ENCODE peak calls at places on chromosomes 12 and 14, in five cellular contexts. O is H1, W is H9, U is neuronal stem cell, C is trophoblast cell. K is an unnamed sample.

GRCh38 chr12:57755454-57756372 is 810 bp downstream of the MARCHF9 start:
- DNase-seq in O (no peak), W (no peak), U (no peak), C (no peak), K (no peak)

GRCh38 chr12:112938751-112939150 is 477 bp downstream of the OAS3 start:
- DNase-seq in O (no peak), W (no peak), U (no peak), C (no peak), K (peak; percentile 11)

GRCh38 chr14:35897616-35898111 is 71.5 kb downstream of the BRMS1L start:
- DNase-seq in O (no peak), W (peak; percentile 56), U (peak; percentile 40), C (no peak), K (no peak)

GRCh38 chr12:113259499-113259953 is 38.3 kb downstream of the TPCN1 start:
- DNase-seq in O (no peak), W (no peak), U (no peak), C (no peak), K (peak; percentile 40)

GRCh38 chr12:126761420-126761819 is 1505.5 kb upstream of the TMEM132C start:
- DNase-seq in O (no peak), W (no peak), U (no peak), C (no peak), K (no peak)

GRCh38 chr12:12095016-12095415 is 24.3 kb downstream of the BCL2L14 start:
- DNase-seq in O (no peak), W (no peak), U (no peak), C (no peak), K (peak; percentile 86)

GRCh38 chr14:42222924-42223471 is 616.3 kb downstream of the LRFN5 start:
- DNase-seq in O (no peak), W (no peak), U (no peak), C (no peak), K (peak; percentile 60)

GRCh38 chr12:80490329-80490728 is 46.3 kb downstream of the PTPRQ start:
- DNase-seq in O (no peak), W (peak; percentile 29), U (peak; percentile 17), C (no peak), K (no peak)

GRCh38 chr14:55327179-55327578 is 56.0 kb downstream of the FBXO34 start:
- DNase-seq in O (no peak), W (no peak), U (no peak), C (no peak), K (no peak)

DNA sequence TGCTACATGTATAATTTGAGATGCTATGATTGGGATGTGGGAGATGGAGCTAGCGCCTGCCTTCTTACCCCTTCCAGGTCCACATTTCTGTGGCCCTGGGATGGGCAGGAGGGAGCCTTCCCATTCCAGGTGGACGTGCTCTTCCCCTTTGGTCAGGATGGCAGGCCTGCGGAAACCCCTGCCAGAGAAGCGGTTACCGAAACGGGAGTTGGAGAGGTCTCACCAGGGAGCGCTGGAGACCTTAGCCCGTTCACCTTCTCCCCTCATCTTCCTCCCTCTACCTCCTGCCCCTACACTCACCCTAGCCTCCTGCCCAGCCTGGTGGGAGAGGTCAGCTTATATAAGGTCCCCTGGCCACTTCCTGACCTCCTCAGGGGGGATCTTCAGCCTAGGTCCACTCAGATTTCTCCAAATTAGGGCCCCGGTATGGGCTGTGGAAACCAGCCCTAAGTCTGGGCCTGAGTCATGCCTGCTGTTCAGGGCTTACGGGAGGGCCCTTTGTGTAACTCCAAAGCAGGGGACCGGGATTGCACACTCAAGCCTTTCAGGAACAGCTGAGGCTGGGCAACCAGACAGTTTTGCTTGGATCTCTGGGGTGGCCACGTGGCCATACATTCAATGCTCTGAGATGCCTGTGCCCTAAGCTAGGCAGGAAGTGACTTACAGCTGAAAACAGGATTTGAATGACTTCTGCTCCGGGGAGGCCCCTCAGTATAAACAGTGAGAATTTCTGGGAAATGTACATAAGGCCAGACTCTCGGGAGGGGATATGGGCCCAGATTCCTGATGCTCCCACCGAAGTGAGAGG is 10.2 kb upstream of the MEG3 start:
- DNase-seq in O (no peak), W (no peak), U (no peak), C (no peak), K (peak; percentile 95)
- H3K4ac ChIP-seq in O (no peak overlapping the region), W (no peak overlapping the region), U (no peak overlapping the region), C (no peak overlapping the region), K (peak overlapping the region; percentile 96)

DNA sequence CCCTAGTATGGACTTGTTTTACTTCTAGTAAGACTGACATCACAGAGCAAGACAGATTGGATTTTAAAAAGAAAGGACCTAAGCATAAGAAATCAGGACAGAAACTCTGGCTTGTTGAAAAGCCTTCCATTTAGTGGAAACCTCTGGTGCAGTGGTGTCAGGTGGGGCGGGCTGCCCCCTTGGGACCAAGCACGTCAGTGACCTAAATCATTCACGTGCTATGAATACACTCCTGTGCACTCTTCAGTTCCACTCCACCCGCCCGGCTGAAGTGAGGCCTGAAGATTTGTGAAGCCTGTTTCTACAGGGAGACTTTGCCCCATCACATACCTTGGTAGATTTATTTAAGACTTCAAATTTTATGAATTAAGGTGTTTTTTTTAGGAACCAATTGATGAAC is 58.2 kb upstream of the STRN3 start:
- DNase-seq in O (no peak), W (no peak), U (no peak), C (no peak), K (no peak)
- H2BK12ac ChIP-seq in O (no peak overlapping the region), W (no peak overlapping the region), U (no peak overlapping the region), C (no peak overlapping the region), K (no peak overlapping the region)

GRCh38 chr12:90943248-90943647 is 11.7 kb downstream of the CCER1 start:
- DNase-seq in O (no peak), W (no peak), U (no peak), C (no peak), K (no peak)

GRCh38 chr12:90939382-90939781 is 15.6 kb downstream of the CCER1 start:
- DNase-seq in O (no peak), W (no peak), U (no peak), C (no peak), K (no peak)

GRCh38 chr12:90947869-90948268 is 7.1 kb downstream of the CCER1 start:
- DNase-seq in O (no peak), W (no peak), U (no peak), C (no peak), K (no peak)

GRCh38 chr12:90940872-90941499 is 14.0 kb downstream of the CCER1 start:
- DNase-seq in O (no peak), W (no peak), U (peak; percentile 24), C (no peak), K (peak; percentile 73)

GRCh38 chr12:90945070-90945649 is 9.8 kb downstream of the CCER1 start:
- DNase-seq in O (no peak), W (no peak), U (no peak), C (no peak), K (peak; percentile 47)
- H2BK5ac ChIP-seq in O (no peak overlapping the region), W (no peak overlapping the region), U (no peak overlapping the region), C (no peak overlapping the region), K (no peak overlapping the region)

DNA sequence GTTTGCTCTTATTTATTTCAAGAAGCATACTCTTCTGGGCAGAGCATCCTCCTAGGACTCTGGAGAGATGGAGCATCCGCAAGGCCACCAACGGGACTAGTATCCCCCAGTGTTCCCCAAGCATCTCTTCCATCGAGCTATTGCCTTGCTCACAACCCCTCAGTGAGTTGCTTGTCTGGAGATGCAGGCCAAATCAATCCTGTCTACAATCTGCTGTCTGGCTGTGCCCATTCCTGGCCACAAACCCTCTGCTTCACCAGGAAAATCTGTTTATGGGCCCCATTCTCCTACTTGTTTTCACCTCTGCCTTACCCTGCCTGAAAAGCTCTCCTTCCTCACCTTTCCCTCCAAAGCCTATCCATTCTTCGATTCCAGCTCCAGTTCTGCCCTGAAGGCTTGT is 219.2 kb downstream of the CACNA1C start:
- DNase-seq in O (no peak), W (no peak), U (no peak), C (no peak), K (no peak)
- H3K4ac ChIP-seq in O (no peak overlapping the region), W (no peak overlapping the region), U (no peak overlapping the region), C (no peak overlapping the region), K (no peak overlapping the region)

DNA sequence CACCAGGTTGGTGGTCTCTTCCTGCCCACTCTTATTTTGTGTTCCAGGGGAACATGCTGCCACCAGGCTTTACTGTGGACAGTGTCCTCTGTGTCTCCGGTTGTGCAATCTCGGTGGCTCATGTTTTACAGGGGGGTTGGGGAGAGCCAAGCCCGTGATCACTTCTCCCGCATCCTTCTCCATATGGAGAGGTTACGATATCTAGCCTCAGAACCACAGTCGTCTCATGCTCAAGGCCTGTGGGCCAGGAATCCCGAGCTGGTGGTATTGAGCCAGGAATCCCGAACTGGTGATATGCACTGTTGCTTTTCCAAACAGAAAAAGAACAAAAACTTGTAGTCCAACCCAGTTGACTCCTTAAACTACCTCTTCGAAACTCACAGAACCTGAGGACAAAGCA is 37.0 kb upstream of the INF2 start:
- DNase-seq in O (no peak), W (no peak), U (no peak), C (no peak), K (no peak)
- H2BK12ac ChIP-seq in O (no peak overlapping the region), W (no peak overlapping the region), U (peak overlapping the region; percentile 16), C (no peak overlapping the region), K (no peak overlapping the region)

K was measured in mesenchymal stem cell.